ENCODE peak calls at places on chromosomes 13 and 19, in eight cellular contexts. C is naive thymus-derived CD8-positive, alpha-beta T cell; H is iPS DF 19.7; W is NCI-H345; Y is astrocyte of the hippocampus; I is occipital lobe; A is CD4-positive, alpha-beta T cell; B is ovary. X is an unnamed sample.

GRCh38 chr19:32652893-32653625 is 21.9 kb downstream of the ANKRD27 start:
- DNase-seq in I (no peak), C (no peak), W (peak), A (no peak), Y (peak), H (no peak), B (peak), X (no peak)

GRCh38 chr13:75489502-75490263 is 7.7 kb upstream of the TBC1D4 start:
- DNase-seq in B (no peak), W (peak), A (no peak), I (no peak), Y (peak), C (no peak), H (no peak), X (no peak)

GRCh38 chr13:32881792-32882175 is 134.4 kb upstream of the KL start:
- DNase-seq in A (no peak), C (no peak), H (no peak), W (peak), Y (no peak), B (no peak), I (no peak), X (no peak)

GRCh38 chr13:26880741-26881140 is 120.2 kb upstream of the GPR12 start:
- DNase-seq in Y (peak), A (no peak), H (no peak), B (no peak), W (no peak), C (no peak), I (no peak), X (no peak)

GRCh38 chr13:50419896-50420295 is 404.7 kb downstream of the KCNRG start:
- DNase-seq in A (no peak), B (peak), W (no peak), H (no peak), Y (no peak), C (no peak), I (no peak), X (no peak)

GRCh38 chr13:24225930-24226329 is 65.4 kb downstream of the SPATA13 start:
- DNase-seq in C (no peak), W (no peak), I (no peak), H (no peak), A (no peak), B (no peak), Y (no peak), X (no peak)

GRCh38 chr19:6457958-6458694 is 1.5 kb downstream of the SLC25A23 start:
- DNase-seq in A (no peak), W (no peak), C (no peak), B (peak), I (no peak), Y (no peak), H (no peak), X (peak)

GRCh38 chr13:98202026-98202425 is 25.0 kb upstream of the RNF113B start:
- DNase-seq in W (peak), Y (no peak), C (no peak), I (no peak), B (no peak), A (no peak), H (no peak), X (no peak)

GRCh38 chr13:38366954-38367645 is 17.4 kb downstream of the UFM1 start:
- DNase-seq in H (no peak), C (no peak), B (no peak), W (no peak), Y (no peak), A (no peak), I (no peak), X (no peak)

GRCh38 chr13:114043421-114044053 is 69.7 kb upstream of the C13orf46 start:
- DNase-seq in A (no peak), Y (no peak), C (no peak), W (no peak), B (no peak), I (no peak), H (no peak), X (no peak)

GRCh38 chr19:48772503-48772953 is 17.2 kb downstream of the FGF21 start:
- DNase-seq in H (no peak), W (no peak), B (no peak), Y (no peak), I (no peak), C (no peak), A (no peak), X (no peak)

GRCh38 chr19:34731019-34731829 is 2.8 kb upstream of the ZNF181 start:
- DNase-seq in W (no peak), H (no peak), Y (no peak), A (no peak), C (no peak), I (no peak), B (peak), X (no peak)

GRCh38 chr13:85841427-85841826 is 42.2 kb upstream of the SLITRK6 start:
- DNase-seq in H (no peak), A (no peak), C (no peak), W (no peak), B (no peak), I (no peak), Y (no peak), X (no peak)

GRCh38 chr13:77383097-77383496 is 56.2 kb upstream of the MYCBP2 start:
- DNase-seq in C (no peak), Y (peak), W (no peak), H (no peak), B (no peak), A (no peak), I (no peak), X (no peak)

GRCh38 chr19:35846038-35846668 is 6.2 kb downstream of the NPHS1 start:
- DNase-seq in B (no peak), I (no peak), Y (no peak), H (no peak), A (no peak), C (no peak), W (peak), X (no peak)

GRCh38 chr13:44193731-44194130 is 179.9 kb upstream of the SERP2 start:
- DNase-seq in A (no peak), H (no peak), C (no peak), Y (no peak), W (no peak), B (no peak), I (no peak), X (no peak)

GRCh38 chr13:110471156-110471832 is 90.2 kb downstream of the RAB20 start:
- DNase-seq in C (no peak), I (no peak), Y (no peak), W (no peak), B (no peak), A (no peak), H (no peak), X (peak)

GRCh38 chr13:99658266-99658991 is 157.2 kb downstream of the TM9SF2 start:
- DNase-seq in B (peak), C (peak), A (peak), W (peak), I (peak), H (peak), Y (peak), X (no peak)

GRCh38 chr13:20391597-20392452 is 133.8 kb downstream of the CRYL1 start:
- DNase-seq in C (no peak), H (no peak), A (no peak), I (no peak), B (no peak), W (no peak), Y (no peak), X (no peak)

GRCh38 chr13:79604752-79605151 is 123.8 kb downstream of the NDFIP2 start:
- DNase-seq in B (no peak), C (no peak), I (no peak), W (no peak), Y (no peak), A (no peak), H (no peak), X (no peak)

GRCh38 chr19:53102186-53102585 is 1.0 kb downstream of the ZNF160 start:
- DNase-seq in A (no peak), C (no peak), Y (no peak), W (no peak), H (no peak), I (no peak), B (no peak), X (no peak)